ENCODE peak calls at places on chromosomes 7 and 10, in nine cellular contexts. One of them, this sample, is unnamed.

GRCh38 chr7:98619450-98620321 is 2.6 kb downstream of the NPTX2 start:
- DNase-seq in IMR-90: peak; percentile 1
- DNase-seq in kidney glomerular epithelial cell: no peak
- DNase-seq in ureter: no peak
- DNase-seq in osteoblast: peak; percentile 94
- DNase-seq in cardiac fibroblast: peak; percentile 69
- DNase-seq in stimulated activated CD4-positive, alpha-beta T cell treated with anti-CD3 and anti-CD28 coated beads, Interleukin-4, amount 100 ng/mL, for 1 hour: no peak
- DNase-seq in M059J: peak; percentile 61
- DNase-seq in AG04450: no peak
- DNase-seq in this sample: peak; percentile 95

GRCh38 chr7:92763636-92764423 is 72.5 kb downstream of the CDK6 start:
- DNase-seq in IMR-90: peak; percentile 81
- DNase-seq in kidney glomerular epithelial cell: peak; percentile 81
- DNase-seq in ureter: no peak
- DNase-seq in osteoblast: no peak
- DNase-seq in cardiac fibroblast: peak; percentile 51
- DNase-seq in stimulated activated CD4-positive, alpha-beta T cell treated with anti-CD3 and anti-CD28 coated beads, Interleukin-4, amount 100 ng/mL, for 1 hour: no peak
- DNase-seq in M059J: peak; percentile 97
- DNase-seq in AG04450: no peak
- DNase-seq in this sample: no peak

GRCh38 chr10:72875250-72876055 is 18.1 kb upstream of the OIT3 start:
- DNase-seq in IMR-90: peak; percentile 43
- DNase-seq in kidney glomerular epithelial cell: peak; percentile 43
- DNase-seq in ureter: no peak
- DNase-seq in osteoblast: no peak
- DNase-seq in cardiac fibroblast: peak; percentile 62
- DNase-seq in stimulated activated CD4-positive, alpha-beta T cell treated with anti-CD3 and anti-CD28 coated beads, Interleukin-4, amount 100 ng/mL, for 1 hour: no peak
- DNase-seq in M059J: peak; percentile 43
- DNase-seq in AG04450: peak; percentile 4
- DNase-seq in this sample: no peak

GRCh38 chr10:72525277-72525676 is 100.6 kb downstream of the MICU1 start:
- DNase-seq in IMR-90: peak; percentile 44
- DNase-seq in kidney glomerular epithelial cell: no peak
- DNase-seq in ureter: no peak
- DNase-seq in osteoblast: peak; percentile 62
- DNase-seq in cardiac fibroblast: peak; percentile 16
- DNase-seq in stimulated activated CD4-positive, alpha-beta T cell treated with anti-CD3 and anti-CD28 coated beads, Interleukin-4, amount 100 ng/mL, for 1 hour: no peak
- DNase-seq in M059J: peak; percentile 9
- DNase-seq in AG04450: no peak
- DNase-seq in this sample: no peak

GRCh38 chr7:128387663-128388485 is 21.9 kb downstream of the IMPDH1 start:
- DNase-seq in IMR-90: peak; percentile 57
- DNase-seq in kidney glomerular epithelial cell: peak; percentile 37
- DNase-seq in ureter: peak; percentile 81
- DNase-seq in osteoblast: peak; percentile 99
- DNase-seq in cardiac fibroblast: peak; percentile 93
- DNase-seq in stimulated activated CD4-positive, alpha-beta T cell treated with anti-CD3 and anti-CD28 coated beads, Interleukin-4, amount 100 ng/mL, for 1 hour: peak; percentile 74
- DNase-seq in M059J: peak; percentile 68
- DNase-seq in AG04450: peak; percentile 24
- DNase-seq in this sample: peak; percentile 77

GRCh38 chr7:103660455-103661371 is 214.7 kb upstream of the SLC26A5 start:
- DNase-seq in IMR-90: peak; percentile 75
- DNase-seq in kidney glomerular epithelial cell: peak; percentile 85
- DNase-seq in ureter: no peak
- DNase-seq in osteoblast: no peak
- DNase-seq in cardiac fibroblast: peak; percentile 6
- DNase-seq in stimulated activated CD4-positive, alpha-beta T cell treated with anti-CD3 and anti-CD28 coated beads, Interleukin-4, amount 100 ng/mL, for 1 hour: no peak
- DNase-seq in M059J: peak; percentile 94
- DNase-seq in AG04450: no peak
- DNase-seq in this sample: no peak

GRCh38 chr10:131078131-131078881 is 233.2 kb downstream of the TCERG1L start:
- DNase-seq in IMR-90: no peak
- DNase-seq in kidney glomerular epithelial cell: no peak
- DNase-seq in ureter: no peak
- DNase-seq in osteoblast: no peak
- DNase-seq in cardiac fibroblast: no peak
- DNase-seq in stimulated activated CD4-positive, alpha-beta T cell treated with anti-CD3 and anti-CD28 coated beads, Interleukin-4, amount 100 ng/mL, for 1 hour: no peak
- DNase-seq in M059J: no peak
- DNase-seq in AG04450: no peak
- DNase-seq in this sample: no peak

GRCh38 chr10:125624800-125625199 is 58.2 kb downstream of the TEX36 start:
- DNase-seq in IMR-90: no peak
- DNase-seq in kidney glomerular epithelial cell: no peak
- DNase-seq in ureter: no peak
- DNase-seq in osteoblast: no peak
- DNase-seq in cardiac fibroblast: no peak
- DNase-seq in stimulated activated CD4-positive, alpha-beta T cell treated with anti-CD3 and anti-CD28 coated beads, Interleukin-4, amount 100 ng/mL, for 1 hour: no peak
- DNase-seq in M059J: no peak
- DNase-seq in AG04450: no peak
- DNase-seq in this sample: no peak

GRCh38 chr10:113992601-113993011 is 51.1 kb upstream of the ADRB1 start:
- DNase-seq in IMR-90: no peak
- DNase-seq in kidney glomerular epithelial cell: no peak
- DNase-seq in ureter: no peak
- DNase-seq in osteoblast: no peak
- DNase-seq in cardiac fibroblast: no peak
- DNase-seq in stimulated activated CD4-positive, alpha-beta T cell treated with anti-CD3 and anti-CD28 coated beads, Interleukin-4, amount 100 ng/mL, for 1 hour: no peak
- DNase-seq in M059J: peak; percentile 52
- DNase-seq in AG04450: no peak
- DNase-seq in this sample: peak; percentile 28

GRCh38 chr10:5613481-5613880 is 52.9 kb downstream of the ASB13 start:
- DNase-seq in IMR-90: no peak
- DNase-seq in kidney glomerular epithelial cell: no peak
- DNase-seq in ureter: no peak
- DNase-seq in osteoblast: no peak
- DNase-seq in cardiac fibroblast: no peak
- DNase-seq in stimulated activated CD4-positive, alpha-beta T cell treated with anti-CD3 and anti-CD28 coated beads, Interleukin-4, amount 100 ng/mL, for 1 hour: no peak
- DNase-seq in M059J: no peak
- DNase-seq in AG04450: no peak
- DNase-seq in this sample: no peak